ENCODE peak calls at places on chromosomes 3 and 15, in six cellular contexts. F is CD8-positive, alpha-beta memory T cell; S is GM23248; Q is Peyer's patch; C is heart left ventricle; P is IMR-90. V is an unnamed sample. For H3K4me1, the result is how much of the 10 kb centered on the place peaks cover.

GRCh38 chr15:37872661-37873060 is 61.8 kb upstream of the TMCO5A start:
- DNase-seq in F (no peak), S (peak), Q (no peak), C (no peak), P (no peak), V (no peak)

GRCh38 chr15:67852433-67852832 is 12.6 kb upstream of the RNU6-1 start:
- DNase-seq in F (no peak), S (no peak), Q (no peak), C (no peak), P (no peak), V (no peak)

GRCh38 chr15:39195988-39196486 is 384.8 kb upstream of the THBS1 start:
- DNase-seq in F (no peak), S (peak), Q (no peak), C (no peak), P (peak), V (peak)

GRCh38 chr15:33985287-33985686 is 17.0 kb downstream of the CHRM5 start:
- DNase-seq in F (no peak), S (peak), Q (no peak), C (no peak), P (peak), V (peak)

GRCh38 chr3:19267040-19267439 is 118.7 kb downstream of the KCNH8 start:
- DNase-seq in F (no peak), S (no peak), Q (no peak), C (no peak), P (no peak), V (no peak)

GRCh38 chr3:127194601-127195187 is 1.8 kb downstream of the PRR23E start:
- DNase-seq in F (no peak), S (no peak), Q (peak), C (no peak), P (no peak), V (no peak)

GRCh38 chr3:192879346-192880031 is 38.2 kb downstream of the MB21D2 start:
- DNase-seq in F (no peak), S (peak), Q (no peak), C (no peak), P (peak), V (peak)

GRCh38 chr3:73210759-73211158 is 149.3 kb downstream of the EBLN2 start:
- DNase-seq in F (no peak), S (no peak), Q (no peak), C (no peak), P (no peak), V (no peak)

GRCh38 chr15:33107950-33108349 is 86.6 kb downstream of the FMN1 start:
- DNase-seq in F (no peak), S (peak), Q (no peak), C (no peak), P (peak), V (no peak)

GRCh38 chr3:159852821-159853505 is 135.7 kb upstream of the IL12A start:
- DNase-seq in F (no peak), S (peak), Q (no peak), C (peak), P (peak), V (peak)

GRCh38 chr3:27209595-27210264 is 159.5 kb downstream of the NEK10 start:
- DNase-seq in F (no peak), S (no peak), Q (no peak), C (no peak), P (no peak), V (no peak)

GRCh38 chr15:97082835-97083234 is 752.3 kb downstream of the NR2F2 start:
- DNase-seq in F (no peak), S (no peak), Q (no peak), C (no peak), P (no peak), V (no peak)

GRCh38 chr3:172102123-172102882 is 62.9 kb downstream of the FNDC3B start:
- DNase-seq in F (peak), S (no peak), Q (no peak), C (no peak), P (no peak), V (no peak)

GRCh38 chr15:80736571-80736970 is 41.5 kb downstream of the ABHD17C start:
- DNase-seq in F (no peak), S (no peak), Q (no peak), C (no peak), P (peak), V (no peak)

GRCh38 chr3:64209866-64210609 is 15.2 kb downstream of the PRICKLE2 start:
- DNase-seq in F (no peak), S (peak), Q (no peak), C (peak), P (no peak), V (peak)

GRCh38 chr3:69914395-69914794 is 85.1 kb upstream of the SAMMSON start:
- DNase-seq in F (no peak), S (no peak), Q (no peak), C (no peak), P (peak), V (no peak)

GRCh38 chr3:155744091-155744625 is 713 bp downstream of the PLCH1 start:
- DNase-seq in F (peak), S (peak), Q (peak), C (peak), P (peak), V (peak)

GRCh38 chr3:72938471-72939265 is 50.8 kb downstream of the GXYLT2 start:
- DNase-seq in F (peak), S (peak), Q (no peak), C (peak), P (peak), V (peak)

GRCh38 chr3:156356537-156357363 is 198.2 kb downstream of the SSR3 start:
- DNase-seq in F (no peak), S (peak), Q (no peak), C (no peak), P (peak), V (peak)

GRCh38 chr3:19662516-19662915 is 271.5 kb downstream of the EFHB start:
- DNase-seq in F (no peak), S (no peak), Q (no peak), C (no peak), P (no peak), V (no peak)

GRCh38 chr3:118267588-118267987 is 767.1 kb downstream of the IGSF11 start:
- DNase-seq in F (no peak), S (no peak), Q (no peak), C (no peak), P (no peak), V (no peak)

GRCh38 chr3:13571264-13571663 is 22.3 kb downstream of the FBLN2 start:
- DNase-seq in F (no peak), S (no peak), Q (no peak), C (no peak), P (no peak), V (peak)

GRCh38 chr15:76153241-76154197 is 93.7 kb downstream of the TMEM266 start:
- DNase-seq in F (no peak), S (no peak), Q (no peak), C (no peak), P (no peak), V (no peak)

GRCh38 chr15:52010633-52011595 is 8.1 kb upstream of the MAPK6 start:
- DNase-seq in F (no peak), S (peak), Q (no peak), C (no peak), P (peak), V (peak)

GRCh38 chr3:124774305-124774673 is 44.0 kb downstream of the UMPS start:
- DNase-seq in F (no peak), S (peak), Q (no peak), C (peak), P (peak), V (peak)

GRCh38 chr3:149352556-149352955 is 19.1 kb upstream of the TM4SF18 start:
- DNase-seq in F (no peak), S (peak), Q (peak), C (peak), P (peak), V (peak)

GRCh38 chr15:84797212-84797611 is 19.9 kb upstream of the ALPK3 start:
- DNase-seq in F (no peak), S (peak), Q (no peak), C (no peak), P (peak), V (peak)

GRCh38 chr3:164748626-164749025 is 329.7 kb downstream of the SI start:
- DNase-seq in F (no peak), S (peak), Q (no peak), C (no peak), P (no peak), V (no peak)

GRCh38 chr15:68424754-68425390 is 7.1 kb downstream of the ITGA11 start:
- DNase-seq in F (no peak), S (peak), Q (no peak), C (no peak), P (peak), V (peak)

GRCh38 chr3:185397676-185398075 is 34.7 kb downstream of the MAP3K13 start:
- DNase-seq in F (no peak), S (no peak), Q (no peak), C (peak), P (no peak), V (no peak)

GRCh38 chr3:161221881-161222600 is 930 bp downstream of the NMD3 start:
- DNase-seq in F (peak), S (peak), Q (no peak), C (no peak), P (peak), V (no peak)

GRCh38 chr3:135453333-135453732 is 512.2 kb upstream of the PPP2R3A start:
- DNase-seq in F (no peak), S (no peak), Q (no peak), C (no peak), P (no peak), V (no peak)

GRCh38 chr3:60017631-60018030 is 967.8 kb upstream of the CFAP20DC start:
- DNase-seq in F (peak), S (peak), Q (no peak), C (no peak), P (no peak), V (no peak)

GRCh38 chr3:149453140-149453805 is 21.2 kb upstream of the TM4SF4 start:
- DNase-seq in F (no peak), S (peak), Q (no peak), C (no peak), P (no peak), V (no peak)

GRCh38 chr15:81296673-81297072 is 27.3 kb downstream of the STARD5 start:
- DNase-seq in F (peak), S (no peak), Q (no peak), C (peak), P (no peak), V (no peak)

GRCh38 chr15:81294501-81294850 is 29.5 kb downstream of the STARD5 start:
- DNase-seq in F (no peak), S (no peak), Q (no peak), C (no peak), P (no peak), V (no peak)

GRCh38 chr3:13461169-13462124 is 18.7 kb upstream of the HDAC11 start:
- DNase-seq in F (peak), S (peak), Q (peak), C (peak), P (peak), V (no peak)

GRCh38 chr3:186534113-186534669 is 10.0 kb downstream of the CRYGS start:
- DNase-seq in F (peak), S (no peak), Q (no peak), C (no peak), P (no peak), V (no peak)

GRCh38 chr3:52194541-52195296 is 3.2 kb upstream of the ALAS1 start:
- DNase-seq in F (no peak), S (no peak), Q (no peak), C (no peak), P (peak), V (no peak)

GRCh38 chr3:62375655-62376054 is 2.3 kb upstream of the FEZF2 start:
- DNase-seq in F (no peak), S (no peak), Q (no peak), C (no peak), P (no peak), V (no peak)

GRCh38 chr3:62379206-62379834 is 6.0 kb upstream of the FEZF2 start:
- DNase-seq in F (no peak), S (no peak), Q (no peak), C (no peak), P (no peak), V (no peak)

GRCh38 chr3:62378329-62378789 is 5.0 kb upstream of the FEZF2 start:
- DNase-seq in F (no peak), S (no peak), Q (no peak), C (no peak), P (no peak), V (no peak)

GRCh38 chr3:62376187-62376720 is 2.9 kb upstream of the FEZF2 start:
- DNase-seq in F (no peak), S (no peak), Q (no peak), C (no peak), P (no peak), V (no peak)

DNA sequence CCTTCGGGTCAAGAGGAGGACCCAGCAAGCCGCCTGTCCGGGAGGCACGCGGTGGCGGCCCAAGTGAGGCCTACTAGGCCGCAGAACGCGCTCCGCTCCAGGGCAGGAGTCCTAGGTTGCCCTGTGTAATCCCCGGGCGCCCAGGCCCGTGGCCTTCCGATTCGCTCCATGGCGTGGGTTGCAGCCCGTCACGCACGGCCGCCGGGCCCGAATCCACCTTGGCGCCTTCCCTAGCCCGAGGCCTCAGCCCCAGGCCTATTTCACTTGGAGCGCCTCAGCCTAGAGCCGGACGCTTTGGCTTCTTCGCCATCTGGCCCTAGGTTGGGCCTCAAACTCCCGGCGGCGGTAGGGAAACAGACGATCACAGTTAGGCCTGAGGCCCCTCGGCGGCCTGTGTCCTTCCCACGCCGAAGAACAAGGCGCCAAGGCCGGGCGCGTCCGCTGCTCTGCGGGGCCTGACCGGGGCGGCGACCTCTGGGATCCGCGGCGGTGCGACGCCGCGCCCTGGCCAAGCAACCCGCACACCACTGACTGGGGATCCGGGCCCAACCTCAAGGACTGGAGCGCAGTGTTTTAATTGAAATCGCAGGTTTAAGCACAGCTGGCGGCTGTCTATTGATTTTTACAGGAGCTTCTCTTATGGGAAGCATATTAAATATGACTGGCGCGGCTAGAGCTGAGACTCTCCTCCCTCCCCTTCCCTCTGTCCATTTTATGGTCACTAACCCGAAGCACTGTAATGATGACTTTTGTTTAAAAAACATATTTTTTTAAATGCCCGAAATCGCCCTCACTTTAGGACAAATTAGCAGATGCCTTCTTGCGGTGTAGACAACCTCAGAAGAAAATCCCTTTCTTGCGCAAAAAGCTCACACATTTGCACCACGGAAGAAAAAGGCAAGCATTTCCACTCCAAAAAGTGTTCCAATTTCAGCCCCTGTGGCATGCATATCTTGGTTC is 3.8 kb upstream of the FEZF2 start:
- DNase-seq in F (no peak), S (no peak), Q (no peak), C (no peak), P (no peak), V (no peak)
- H3K4me1 ChIP-seq in F (under half), S (under half), Q (under half), C (under half), P (under half), V (under half)

GRCh38 chr15:101244889-101245668 is 6.8 kb downstream of the CHSY1 start:
- DNase-seq in F (no peak), S (no peak), Q (no peak), C (no peak), P (no peak), V (no peak)
- H3K4me1 ChIP-seq in F (half or more), S (under half), Q (under half), C (half or more), P (under half), V (under half)

GRCh38 chr3:97575742-97576141 is 188.8 kb upstream of the ARL6 start:
- DNase-seq in F (no peak), S (no peak), Q (no peak), C (no peak), P (no peak), V (no peak)

GRCh38 chr3:97576221-97576620 is 188.3 kb upstream of the ARL6 start:
- DNase-seq in F (no peak), S (no peak), Q (no peak), C (no peak), P (no peak), V (no peak)

DNA sequence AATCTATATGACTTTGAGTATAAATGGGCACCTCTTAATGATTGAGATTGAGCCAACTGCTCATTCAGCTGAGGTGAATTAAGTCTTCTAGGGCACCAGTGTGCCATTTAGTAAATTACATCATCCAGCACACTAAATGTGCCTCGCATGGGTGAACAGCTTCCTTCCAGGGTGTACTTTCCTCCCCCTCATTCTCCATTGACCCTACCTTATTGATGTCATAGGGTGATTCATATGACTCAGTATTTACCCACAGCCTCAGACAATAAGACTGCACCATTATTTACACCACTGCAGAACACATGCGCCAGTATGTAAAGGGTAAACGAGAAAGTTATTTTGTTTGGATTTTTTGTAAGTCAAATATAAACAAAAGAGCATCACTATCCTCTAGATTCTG is 185.2 kb upstream of the ARL6 start:
- DNase-seq in F (no peak), S (no peak), Q (no peak), C (no peak), P (no peak), V (no peak)
- H3K4me1 ChIP-seq in F (under half), S (under half), Q (under half), C (under half), P (under half), V (under half)

GRCh38 chr15:90388462-90389182 is 580 bp downstream of the IQGAP1 start:
- DNase-seq in F (peak), S (peak), Q (peak), C (peak), P (peak), V (peak)
- H3K4me1 ChIP-seq in F (under half), S (under half), Q (under half), C (half or more), P (under half), V (under half)

GRCh38 chr3:144966560-144966959 is 994.9 kb downstream of the DIPK2A start:
- DNase-seq in F (no peak), S (no peak), Q (no peak), C (no peak), P (no peak), V (no peak)
- H3K4me1 ChIP-seq in F (under half), S (under half), Q (under half), C (under half), P (under half), V (under half)

GRCh38 chr3:123392871-123393620 is 55.8 kb downstream of the ADCY5 start:
- DNase-seq in F (no peak), S (no peak), Q (no peak), C (no peak), P (no peak), V (no peak)

GRCh38 chr3:123396171-123397049 is 52.5 kb downstream of the ADCY5 start:
- DNase-seq in F (no peak), S (no peak), Q (no peak), C (no peak), P (no peak), V (no peak)

GRCh38 chr3:123395235-123395634 is 53.7 kb downstream of the ADCY5 start:
- DNase-seq in F (no peak), S (no peak), Q (no peak), C (no peak), P (no peak), V (no peak)

GRCh38 chr3:123392368-123392767 is 56.5 kb downstream of the ADCY5 start:
- DNase-seq in F (no peak), S (no peak), Q (no peak), C (no peak), P (no peak), V (no peak)

GRCh38 chr3:123394391-123395022 is 54.4 kb downstream of the ADCY5 start:
- DNase-seq in F (no peak), S (no peak), Q (no peak), C (no peak), P (no peak), V (no peak)
- H3K4me1 ChIP-seq in F (under half), S (under half), Q (under half), C (half or more), P (under half), V (under half)

V was measured in osteoblast.